ENCODE peak calls at places on chromosomes 3 and 15, in four cellular contexts. T, Y, Z and W are unnamed samples.

GRCh38 chr3:78497025-78497424 is 1270.8 kb downstream of the ROBO1 start:
- DNase-seq in T (no peak), Z (no peak), Y (no peak), W (no peak)

GRCh38 chr3:58568572-58569286 is 8.5 kb downstream of the FAM107A start:
- DNase-seq in Z (no peak), T (peak; percentile 79), Y (peak; percentile 63), W (peak; percentile 79)

GRCh38 chr3:19348929-19349564 is 200.7 kb downstream of the KCNH8 start:
- DNase-seq in Y (peak; percentile 1), T (peak; percentile 30), Z (no peak), W (peak; percentile 28)

GRCh38 chr3:141388823-141389617 is 20.7 kb downstream of the ZBTB38 start:
- DNase-seq in Z (no peak), T (no peak), Y (no peak), W (no peak)

GRCh38 chr3:32646761-32647160 is 38.2 kb upstream of the CNOT10 start:
- DNase-seq in T (no peak), Y (no peak), Z (no peak), W (no peak)

GRCh38 chr3:12947504-12948369 is 106.4 kb upstream of the RPL32 start:
- DNase-seq in Y (peak; percentile 68), T (peak; percentile 48), Z (no peak), W (peak; percentile 45)

GRCh38 chr3:69929019-69929418 is 70.5 kb upstream of the SAMMSON start:
- DNase-seq in Y (no peak), Z (no peak), T (no peak), W (no peak)

GRCh38 chr3:122391674-122392446 is 7.9 kb downstream of the FAM162A start:
- DNase-seq in T (no peak), Y (peak; percentile 5), Z (no peak), W (no peak)

GRCh38 chr3:132800958-132801357 is 78.7 kb upstream of the NPHP3 start:
- DNase-seq in Z (no peak), T (no peak), Y (no peak), W (no peak)

GRCh38 chr3:141302364-141303141 is 65.8 kb upstream of the ZBTB38 start:
- DNase-seq in Z (no peak), T (no peak), Y (peak; percentile 75), W (no peak)

GRCh38 chr3:182904164-182904563 is 76.2 kb downstream of the DCUN1D1 start:
- DNase-seq in Z (no peak), Y (no peak), T (no peak), W (no peak)

GRCh38 chr15:74364936-74365618 is 2.4 kb downstream of the CYP11A1 start:
- DNase-seq in Z (no peak), Y (peak; percentile 37), T (peak; percentile 83), W (peak; percentile 41)

GRCh38 chr3:15384510-15385237 is 42.7 kb downstream of the METTL6 start:
- DNase-seq in T (no peak), Y (no peak), Z (no peak), W (no peak)
- H3K4ac ChIP-seq in T (no peak overlapping the region), Y (no peak overlapping the region), Z (no peak overlapping the region), W (no peak overlapping the region)

GRCh38 chr15:42612367-42612912 is 37.0 kb downstream of the STARD9 start:
- DNase-seq in Z (no peak), T (no peak), Y (no peak), W (no peak)

GRCh38 chr15:42611532-42611931 is 36.1 kb downstream of the STARD9 start:
- DNase-seq in T (no peak), Z (no peak), Y (no peak), W (no peak)

GRCh38 chr15:42605281-42605744 is 29.9 kb downstream of the STARD9 start:
- DNase-seq in Z (no peak), T (no peak), Y (peak; percentile 32), W (no peak)

GRCh38 chr15:42608110-42608531 is 32.7 kb downstream of the STARD9 start:
- DNase-seq in T (no peak), Z (no peak), Y (no peak), W (no peak)

GRCh38 chr15:42608767-42609488 is 33.5 kb downstream of the STARD9 start:
- DNase-seq in Y (no peak), Z (no peak), T (no peak), W (no peak)
- H3K56ac ChIP-seq in Y (no peak overlapping the region), Z (no peak overlapping the region), T (no peak overlapping the region), W (no peak overlapping the region)

DNA sequence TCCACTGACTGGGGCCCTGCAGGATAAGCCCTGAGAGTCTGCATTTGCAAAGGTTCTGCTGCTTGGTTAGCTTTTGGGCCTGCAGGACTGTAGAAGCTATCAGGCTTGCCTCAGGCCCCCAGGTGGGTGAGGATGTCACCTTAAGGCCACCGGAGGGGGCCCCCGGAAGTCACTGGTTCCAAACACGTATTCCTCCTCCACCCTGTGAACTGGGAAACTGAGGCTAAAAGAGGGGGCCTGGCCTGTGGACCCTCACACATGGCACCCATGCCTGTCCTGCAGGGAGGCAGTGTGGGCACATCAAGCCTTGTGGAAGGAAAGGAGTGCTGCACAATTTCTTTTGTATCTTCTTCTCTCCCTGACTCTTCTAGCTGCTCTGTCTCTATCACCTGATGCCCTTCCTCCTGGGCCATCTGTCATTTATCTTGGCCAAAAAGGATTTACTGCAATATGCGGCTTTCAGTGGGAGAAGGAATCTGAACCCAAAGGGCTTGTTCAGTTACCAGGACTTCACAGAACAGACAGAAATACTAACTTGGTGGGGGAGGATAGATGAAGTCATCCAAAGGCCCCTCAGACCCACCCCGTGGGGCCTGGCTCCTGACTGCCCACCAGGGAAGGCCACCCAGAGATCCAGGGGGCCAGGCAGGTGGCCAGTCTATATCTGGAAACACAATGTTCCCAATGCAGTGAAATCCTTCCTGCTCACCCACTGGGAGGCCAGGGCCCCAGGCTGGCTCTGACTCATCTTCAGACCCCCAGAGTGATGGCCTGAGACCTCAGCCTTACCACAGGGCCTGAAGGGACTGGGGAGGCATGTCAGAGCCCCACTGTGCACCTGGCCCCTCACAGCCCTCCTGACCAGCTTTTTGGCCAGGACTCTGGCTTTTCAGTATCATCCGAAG is 18.3 kb downstream of the UBAP1L start:
- DNase-seq in T (no peak), Y (no peak), Z (no peak), W (no peak)
- H4K8ac ChIP-seq in T (no peak overlapping the region), Y (no peak overlapping the region), Z (no peak overlapping the region), W (no peak overlapping the region)

GRCh38 chr15:99062226-99062625 is 42.7 kb upstream of the SYNM start:
- DNase-seq in T (no peak), Y (no peak), Z (no peak), W (no peak)

GRCh38 chr15:99058421-99058870 is 46.4 kb upstream of the SYNM start:
- DNase-seq in Y (no peak), T (no peak), Z (no peak), W (peak; percentile 40)

GRCh38 chr15:99057697-99058420 is 47.0 kb upstream of the SYNM start:
- DNase-seq in T (no peak), Z (no peak), Y (no peak), W (no peak)

GRCh38 chr15:99057020-99057419 is 47.9 kb upstream of the SYNM start:
- DNase-seq in Y (no peak), T (peak; percentile 70), Z (no peak), W (peak; percentile 56)

DNA sequence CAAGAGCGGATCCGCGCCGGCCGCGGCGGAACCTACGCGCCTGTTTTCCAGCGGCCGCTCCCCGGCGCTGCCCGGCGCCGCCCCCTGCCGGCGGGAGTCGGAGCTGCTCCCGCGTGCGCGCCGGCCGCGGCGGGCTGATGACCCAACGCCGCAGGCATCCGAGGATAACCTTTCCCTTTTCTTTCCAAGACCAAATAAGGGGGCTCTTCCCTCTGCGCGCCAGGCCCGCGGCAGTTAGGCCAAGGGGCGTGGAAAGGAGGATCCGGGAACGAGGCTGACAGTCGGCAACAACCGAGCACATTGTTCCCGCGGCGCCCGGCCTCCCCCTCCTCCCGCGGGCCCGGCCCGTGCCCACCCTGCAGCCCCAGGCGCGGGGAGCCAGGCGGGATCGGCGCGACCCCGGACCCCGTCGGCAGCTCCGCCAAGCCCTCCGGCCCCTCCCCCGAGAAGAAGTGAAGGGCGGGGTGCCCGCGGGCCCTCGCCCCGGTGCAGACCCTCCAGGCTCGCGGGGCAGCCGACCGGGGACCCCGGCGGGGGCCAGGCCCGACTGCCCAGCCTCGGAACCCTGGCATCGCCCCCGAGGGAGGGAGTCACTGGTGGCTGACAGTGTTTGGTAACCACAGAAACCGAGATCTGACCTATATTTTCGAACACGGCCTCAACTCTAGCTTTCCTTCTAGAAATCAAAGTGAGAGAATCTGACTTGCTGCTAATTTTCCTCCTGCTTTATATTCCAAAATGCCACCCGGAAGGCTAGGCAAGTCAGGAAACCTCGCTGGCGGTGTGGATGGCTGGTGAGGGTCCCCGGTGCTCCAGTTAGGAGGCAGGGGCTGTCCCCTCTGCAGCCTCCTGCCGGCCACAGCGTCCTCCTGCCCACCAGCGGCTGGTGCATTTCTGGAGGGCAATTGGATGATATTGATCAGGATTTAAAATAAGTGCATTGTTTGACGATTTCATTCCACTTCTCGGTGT is 45.6 kb upstream of the SYNM start:
- DNase-seq in Z (peak; percentile 70), T (peak; percentile 96), Y (peak; percentile 87), W (peak; percentile 85)
- H3K4ac ChIP-seq in Z (no peak overlapping the region), T (peak overlapping the region; percentile 83), Y (peak overlapping the region; percentile 95), W (no peak overlapping the region)

DNA sequence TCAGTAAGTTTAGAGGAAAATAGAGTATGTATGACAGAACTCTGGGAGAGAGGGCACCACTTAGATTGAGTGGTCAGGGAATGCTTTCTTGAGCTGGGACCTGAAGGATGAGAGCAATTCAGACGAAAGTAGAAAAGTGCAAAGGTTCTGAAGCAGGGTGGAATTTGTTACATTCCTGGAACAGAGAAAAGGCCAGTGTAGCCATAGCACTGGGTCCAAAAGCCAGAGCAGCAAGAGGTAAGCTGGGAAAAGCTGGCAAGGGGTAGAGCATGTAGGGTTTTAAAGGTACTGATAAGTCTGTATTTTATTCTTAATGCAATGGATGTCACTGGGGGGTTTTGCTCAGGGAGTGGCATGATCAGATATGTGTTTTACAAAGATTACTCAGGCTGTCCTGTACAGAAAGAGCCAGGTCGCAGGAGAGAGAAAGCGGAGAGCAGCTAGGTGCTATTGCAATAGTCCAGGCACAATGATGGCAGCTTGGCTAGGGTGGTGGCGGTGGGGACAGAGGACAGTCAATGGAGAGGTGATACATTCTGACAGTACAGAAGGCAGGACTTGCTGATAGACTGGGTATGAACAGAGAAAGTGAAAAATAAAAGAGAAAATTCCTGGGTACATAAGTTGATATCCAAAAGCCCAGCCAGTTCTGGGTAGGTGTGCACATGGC is 17.0 kb downstream of the FSTL1 start:
- DNase-seq in T (no peak), Y (no peak), Z (no peak), W (no peak)
- H3K56ac ChIP-seq in T (no peak overlapping the region), Y (no peak overlapping the region), Z (no peak overlapping the region), W (no peak overlapping the region)

DNA sequence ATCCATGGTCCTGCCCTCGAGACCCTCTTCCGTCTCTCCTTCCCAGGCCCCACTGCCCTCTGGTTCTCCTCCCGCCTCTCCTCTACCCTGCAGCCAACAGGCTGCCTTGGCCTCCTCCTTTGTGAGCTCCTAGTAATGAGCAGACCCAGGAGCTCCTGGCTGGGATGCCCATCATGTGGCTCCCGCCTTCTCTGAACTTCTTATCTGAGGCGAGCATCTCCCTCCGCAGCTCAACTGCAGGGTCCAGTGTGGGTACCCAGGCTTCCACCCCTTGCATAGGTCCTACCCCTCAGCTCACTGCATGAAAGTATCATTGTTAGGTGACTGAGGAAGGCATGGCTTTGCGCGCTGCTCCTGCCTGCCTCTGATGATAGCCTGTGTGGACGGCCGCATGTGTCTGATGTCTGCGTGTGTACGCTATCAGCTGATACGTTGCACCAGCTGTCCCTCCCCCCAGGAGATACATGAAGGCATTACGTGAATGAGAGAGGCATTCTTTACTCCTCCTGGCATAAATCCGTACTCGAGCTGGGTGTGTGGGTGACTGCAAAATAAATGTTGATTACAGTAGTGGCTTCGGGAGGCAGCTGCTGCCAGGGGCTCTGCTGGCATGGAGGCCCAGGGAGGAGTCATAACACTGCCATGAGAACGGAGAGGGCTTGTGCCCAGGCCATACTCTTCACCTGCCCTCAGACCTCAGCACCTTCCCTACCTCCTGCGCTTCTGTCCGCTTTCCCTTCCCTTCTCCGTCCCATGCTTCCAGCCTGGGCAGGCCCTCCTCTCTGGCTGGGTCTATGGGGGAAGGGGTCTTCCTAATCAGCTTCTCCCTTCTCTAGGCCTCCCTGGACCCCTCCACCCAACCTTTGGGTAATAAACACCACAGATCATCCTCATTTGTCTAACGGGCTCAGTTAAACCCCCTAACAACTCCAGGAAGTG is 48.8 kb downstream of the ZNF710 start:
- DNase-seq in Y (no peak), T (no peak), Z (no peak), W (no peak)
- H4K8ac ChIP-seq in Y (no peak overlapping the region), T (no peak overlapping the region), Z (no peak overlapping the region), W (no peak overlapping the region)

GRCh38 chr15:65375871-65376552 is 1.8 kb downstream of the IGDCC3 start:
- DNase-seq in T (no peak), Z (no peak), Y (no peak), W (peak; percentile 33)
- H3K4ac ChIP-seq in T (no peak overlapping the region), Z (no peak overlapping the region), Y (no peak overlapping the region), W (no peak overlapping the region)